ENCODE peak calls at places on chromosome 16, in seven cellular contexts. J, S, W, F, X, Z and M are unnamed samples. For H3K4me1, the result is how much of the 10 kb centered on the place peaks cover.

GRCh38 chr16:56357765-56358322 is 67.5 kb downstream of the AMFR start:
- DNase-seq in J (peak), S (no peak), W (peak), F (no peak), X (peak), Z (peak), M (no peak)

GRCh38 chr16:85556456-85557082 is 56.6 kb upstream of the GSE1 start:
- DNase-seq in J (peak), S (no peak), W (peak), F (peak), X (no peak), Z (no peak), M (peak)

GRCh38 chr16:15854061-15854460 is 2.8 kb downstream of the MYH11 start:
- DNase-seq in J (no peak), S (no peak), W (no peak), F (no peak), X (no peak), Z (no peak), M (no peak)

GRCh38 chr16:27470567-27471431 is 68.8 kb downstream of the IL21R start:
- DNase-seq in J (no peak), S (no peak), W (no peak), F (no peak), X (peak), Z (no peak), M (no peak)

GRCh38 chr16:22240023-22240697 is 34.1 kb downstream of the EEF2K start:
- DNase-seq in J (no peak), S (no peak), W (no peak), F (no peak), X (no peak), Z (no peak), M (no peak)

GRCh38 chr16:19411298-19411697 is 6.4 kb upstream of the TMC5 start:
- DNase-seq in J (no peak), S (no peak), W (no peak), F (no peak), X (no peak), Z (no peak), M (no peak)

GRCh38 chr16:24729967-24730815 is 740 bp downstream of the TNRC6A start:
- DNase-seq in J (peak), S (no peak), W (peak), F (peak), X (peak), Z (peak), M (no peak)

GRCh38 chr16:22424161-22424937 is 49.9 kb upstream of the CDR2 start:
- DNase-seq in J (peak), S (no peak), W (no peak), F (peak), X (no peak), Z (no peak), M (no peak)

GRCh38 chr16:23852794-23853562 is 17.2 kb downstream of the PRKCB start:
- DNase-seq in J (no peak), S (no peak), W (no peak), F (no peak), X (no peak), Z (no peak), M (no peak)

GRCh38 chr16:9567674-9568073 is 476.2 kb downstream of the HAPSTR1 start:
- DNase-seq in J (no peak), S (no peak), W (no peak), F (no peak), X (no peak), Z (no peak), M (no peak)

GRCh38 chr16:58013201-58013956 is 12.2 kb downstream of the USB1 start:
- DNase-seq in J (no peak), S (no peak), W (no peak), F (no peak), X (no peak), Z (no peak), M (no peak)

GRCh38 chr16:74709477-74709877 is 8.8 kb upstream of the MLKL start:
- DNase-seq in J (peak), S (peak), W (peak), F (peak), X (peak), Z (peak), M (peak)

GRCh38 chr16:12345349-12345748 is 368.8 kb downstream of the SNX29 start:
- DNase-seq in J (no peak), S (no peak), W (no peak), F (no peak), X (no peak), Z (no peak), M (no peak)
- H3K27ac ChIP-seq in J (no peak), S (no peak), W (no peak), F (no peak), X (no peak), Z (no peak), M (no peak)

GRCh38 chr16:31117384-31118222 is at the start of gene KAT8:
- DNase-seq in J (peak), S (peak), W (peak), F (peak), X (peak), Z (peak), M (peak)
- H3K4me1 ChIP-seq in J (under half), S (under half), W (under half), F (under half), X (under half), Z (under half), M (under half)

DNA sequence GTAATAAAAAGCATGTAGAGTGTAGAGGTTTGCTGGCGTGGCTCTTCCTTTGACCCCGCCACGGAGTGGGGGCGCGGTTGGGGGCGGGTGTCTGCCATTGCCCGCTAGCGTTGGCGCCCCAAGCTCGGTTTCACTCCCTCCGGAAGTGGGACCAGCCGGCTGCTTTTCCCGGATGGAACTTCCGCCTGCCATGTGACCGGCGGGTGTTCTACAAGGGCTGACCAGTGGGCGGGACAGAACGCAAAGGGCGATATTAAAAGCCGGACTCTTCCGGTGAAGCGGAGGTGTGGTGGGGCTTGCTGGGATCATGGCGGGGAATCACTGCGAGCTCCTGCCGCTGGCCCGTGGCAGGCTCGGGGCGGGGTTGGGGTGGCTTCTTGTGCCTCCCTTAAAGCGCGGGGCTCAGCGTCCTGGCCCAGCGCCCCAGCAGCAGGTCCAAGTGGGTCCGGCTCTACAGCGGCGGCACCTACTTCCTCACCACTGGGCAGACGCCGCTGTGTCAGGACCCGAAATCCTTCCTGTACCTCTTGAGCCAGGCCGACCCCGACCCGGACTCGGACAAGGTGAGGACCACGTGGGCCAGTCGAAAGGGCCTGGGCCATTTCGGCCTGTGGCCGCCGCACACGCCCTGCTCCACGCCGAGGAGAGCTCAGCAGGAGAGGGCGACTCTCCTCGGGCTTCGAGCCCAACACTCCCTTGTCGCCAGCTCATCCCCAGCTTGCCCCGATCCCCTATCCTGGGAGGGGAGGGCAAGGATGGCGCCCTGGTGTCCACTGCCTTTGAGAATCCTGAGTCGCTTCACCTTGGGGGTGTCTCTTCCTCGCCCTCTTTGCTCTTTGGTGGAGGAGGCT is 65.6 kb downstream of the PDPK1 start:
- DNase-seq in J (peak), S (peak), W (peak), F (peak), X (peak), Z (peak), M (peak)
- H3K27ac ChIP-seq in J (no peak), S (peak), W (peak), F (peak), X (peak), Z (peak), M (peak)

DNA sequence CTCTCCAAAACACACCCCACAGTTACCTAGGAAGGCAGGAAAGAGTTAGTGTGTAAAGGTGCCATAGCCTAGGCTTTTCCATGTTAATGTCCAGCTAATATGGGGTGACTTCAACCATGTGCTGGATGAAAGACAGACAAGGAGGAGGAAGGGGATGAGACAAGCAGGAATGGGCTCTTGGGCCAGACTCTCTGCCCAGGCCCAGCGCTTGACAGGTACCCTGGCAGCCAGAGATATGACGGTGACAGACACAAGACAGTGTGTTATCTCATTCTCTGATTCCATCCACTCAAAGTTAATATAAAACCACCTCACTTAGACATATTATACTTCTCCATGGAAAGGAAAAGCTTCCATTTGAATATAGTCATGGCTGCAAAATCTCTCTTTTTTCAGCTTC is 596.8 kb downstream of the TOX3 start:
- DNase-seq in J (no peak), S (no peak), W (no peak), F (no peak), X (no peak), Z (no peak), M (no peak)
- H3K4me1 ChIP-seq in J (under half), S (under half), W (under half), F (under half), X (under half), Z (under half), M (under half)

GRCh38 chr16:88696441-88696840 is 9.8 kb downstream of the RNF166 start:
- DNase-seq in J (no peak), S (no peak), W (no peak), F (no peak), X (no peak), Z (no peak), M (no peak)

GRCh38 chr16:88694221-88695087 is 8.1 kb upstream of the SNAI3 start:
- DNase-seq in J (no peak), S (no peak), W (no peak), F (no peak), X (no peak), Z (no peak), M (no peak)

GRCh38 chr16:88697116-88697830 is 8.9 kb downstream of the RNF166 start:
- DNase-seq in J (no peak), S (no peak), W (no peak), F (no peak), X (no peak), Z (no peak), M (no peak)

GRCh38 chr16:88695218-88695617 is 8.9 kb upstream of the SNAI3 start:
- DNase-seq in J (no peak), S (no peak), W (no peak), F (no peak), X (no peak), Z (no peak), M (no peak)

GRCh38 chr16:88695753-88696152 is 9.4 kb upstream of the SNAI3 start:
- DNase-seq in J (no peak), S (no peak), W (no peak), F (no peak), X (no peak), Z (no peak), M (no peak)
- H3K27ac ChIP-seq in J (no peak), S (peak), W (no peak), F (no peak), X (no peak), Z (no peak), M (no peak)

GRCh38 chr16:3007957-3008748 is 4.6 kb upstream of the CLDN9 start:
- DNase-seq in J (peak), S (no peak), W (no peak), F (no peak), X (peak), Z (no peak), M (peak)
- H3K4me1 ChIP-seq in J (under half), S (under half), W (under half), F (under half), X (under half), Z (under half), M (under half)

GRCh38 chr16:70754874-70755600 is 45.9 kb downstream of the VAC14 start:
- DNase-seq in J (no peak), S (no peak), W (no peak), F (no peak), X (no peak), Z (no peak), M (no peak)
- H3K27ac ChIP-seq in J (no peak), S (no peak), W (no peak), F (no peak), X (no peak), Z (no peak), M (no peak)

DNA sequence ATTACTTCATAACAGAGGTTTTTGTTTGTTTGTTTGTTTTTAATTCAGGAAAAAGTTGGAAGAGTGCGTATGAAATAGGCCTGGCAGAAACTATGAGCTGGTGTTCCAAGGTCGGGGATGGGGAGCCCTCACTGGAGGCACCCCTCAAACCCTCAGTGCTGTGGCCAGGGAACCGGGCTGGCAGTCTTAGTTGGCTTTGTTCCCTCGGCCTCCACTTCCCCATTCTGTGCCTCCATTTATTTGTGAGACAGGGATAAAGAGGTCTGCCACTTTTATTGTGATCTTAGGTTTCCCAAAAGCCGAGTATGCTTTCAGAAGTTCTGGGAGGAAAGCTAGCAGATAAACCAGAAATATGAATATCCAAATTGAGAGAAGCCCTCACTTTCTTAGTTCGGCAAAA is 5.7 kb downstream of the DEXI start:
- DNase-seq in J (no peak), S (no peak), W (no peak), F (no peak), X (no peak), Z (no peak), M (no peak)
- H3K4me1 ChIP-seq in J (under half), S (half or more), W (half or more), F (under half), X (half or more), Z (under half), M (under half)

GRCh38 chr16:17451835-17452234 is 18.9 kb downstream of the XYLT1 start:
- DNase-seq in J (no peak), S (no peak), W (no peak), F (no peak), X (no peak), Z (no peak), M (no peak)
- H3K27ac ChIP-seq in J (no peak), S (peak), W (no peak), F (no peak), X (no peak), Z (no peak), M (no peak)

DNA sequence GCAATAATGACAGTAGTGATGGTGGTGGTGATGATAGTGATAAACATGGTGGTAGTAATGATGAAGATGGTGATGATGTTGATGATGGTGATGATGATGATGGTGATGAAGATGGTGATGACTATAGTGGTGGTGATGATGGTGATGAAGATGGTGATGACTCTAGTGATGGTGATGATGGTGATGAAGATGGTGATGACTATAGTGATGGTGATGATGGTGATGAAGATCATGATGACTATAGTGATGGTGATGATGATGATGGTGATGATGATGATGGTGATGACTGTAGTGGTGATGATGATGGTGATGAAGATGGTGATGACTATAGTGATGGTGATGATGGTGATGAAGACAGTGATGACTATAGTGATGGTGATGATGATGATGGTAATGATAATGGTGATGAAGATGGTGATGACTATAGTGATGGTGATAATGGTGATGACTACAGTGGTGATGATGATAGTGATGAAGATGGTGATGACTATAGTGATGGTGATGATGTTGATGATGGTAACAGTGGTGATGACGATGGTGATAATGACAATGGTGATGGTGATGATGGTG is 35.6 kb downstream of the DYNLRB2 start:
- DNase-seq in J (no peak), S (no peak), W (no peak), F (no peak), X (no peak), Z (no peak), M (no peak)
- H3K4me1 ChIP-seq in J (under half), S (under half), W (under half), F (under half), X (under half), Z (under half), M (under half)